ENCODE peak calls at places on chromosomes 7 and 10, in four cellular contexts. C is OCI-LY7; L is activated T-helper 9 cell treated with anti-CD3 and anti-CD28 coated beads, Interleukin-2, amount 50 U/mL, for 16 hours; K is T-helper 22 cell. Z is an unnamed sample.

GRCh38 chr10:58780481-58780880 is 267.8 kb downstream of the BICC1 start:
- DNase-seq in K (no peak), L (no peak), C (no peak), Z (no peak)

GRCh38 chr10:119441921-119442757 is 100.4 kb downstream of the RGS10 start:
- DNase-seq in C (peak), K (no peak), L (no peak), Z (no peak)

GRCh38 chr10:86871563-86872183 is 85.7 kb downstream of the MMRN2 start:
- DNase-seq in K (no peak), C (no peak), L (no peak), Z (peak)

GRCh38 chr10:61280303-61280702 is 172.9 kb downstream of the TMEM26 start:
- DNase-seq in K (no peak), C (no peak), L (no peak), Z (no peak)

GRCh38 chr10:61000769-61001730 is 57.1 kb upstream of the RHOBTB1 start:
- DNase-seq in K (no peak), L (no peak), C (no peak), Z (peak)

GRCh38 chr7:139588632-139589031 is 65.1 kb downstream of the CLEC2L start:
- DNase-seq in C (no peak), K (no peak), L (no peak), Z (no peak)

GRCh38 chr10:3668276-3668960 is 116.6 kb downstream of the KLF6 start:
- DNase-seq in K (peak), L (peak), C (peak), Z (peak)

GRCh38 chr7:68691261-68692216 is 906.7 kb upstream of the AUTS2 start:
- DNase-seq in K (no peak), L (no peak), C (no peak), Z (no peak)

GRCh38 chr7:66640802-66641525 is 12.3 kb downstream of the KCTD7 start:
- DNase-seq in C (no peak), K (no peak), L (no peak), Z (no peak)

GRCh38 chr7:101567231-101567630 is 61.9 kb downstream of the MYL10 start:
- DNase-seq in C (no peak), K (no peak), L (no peak), Z (no peak)